ENCODE peak calls at places on chromosomes 11 and 22, in five cellular contexts. One of them, this sample, is unnamed.

GRCh38 chr11:62611705-62612365 is 740 bp downstream of the EML3 start:
- DNase-seq in GM13977: peak
- DNase-seq in tibial artery: peak
- DNase-seq in esophagus muscularis mucosa: no peak
- DNase-seq in coronary artery: no peak
- DNase-seq in this sample: no peak

GRCh38 chr11:130451261-130452019 is 3.0 kb downstream of the ADAMTS15 start:
- DNase-seq in GM13977: no peak
- DNase-seq in coronary artery: no peak
- DNase-seq in esophagus muscularis mucosa: no peak
- DNase-seq in tibial artery: peak
- DNase-seq in this sample: no peak

GRCh38 chr22:17130199-17130598 is 9.0 kb upstream of the TMEM121B start:
- DNase-seq in esophagus muscularis mucosa: no peak
- DNase-seq in coronary artery: no peak
- DNase-seq in tibial artery: no peak
- DNase-seq in GM13977: no peak
- DNase-seq in this sample: no peak

GRCh38 chr11:62064221-62064620 is 59.6 kb upstream of the INCENP start:
- DNase-seq in esophagus muscularis mucosa: no peak
- DNase-seq in tibial artery: no peak
- DNase-seq in GM13977: no peak
- DNase-seq in coronary artery: no peak
- DNase-seq in this sample: no peak

GRCh38 chr11:44120169-44120568 is 24.7 kb downstream of the EXT2 start:
- DNase-seq in esophagus muscularis mucosa: no peak
- DNase-seq in tibial artery: no peak
- DNase-seq in coronary artery: no peak
- DNase-seq in GM13977: no peak
- DNase-seq in this sample: no peak

GRCh38 chr11:132911186-132911585 is 621.1 kb downstream of the OPCML start:
- DNase-seq in coronary artery: no peak
- DNase-seq in GM13977: no peak
- DNase-seq in tibial artery: no peak
- DNase-seq in esophagus muscularis mucosa: peak
- DNase-seq in this sample: no peak

GRCh38 chr22:20422271-20422958 is 15.2 kb downstream of the SCARF2 start:
- DNase-seq in tibial artery: no peak
- DNase-seq in esophagus muscularis mucosa: no peak
- DNase-seq in GM13977: no peak
- DNase-seq in coronary artery: no peak
- DNase-seq in this sample: no peak

GRCh38 chr22:46033256-46034200 is 56.6 kb upstream of the WNT7B start:
- DNase-seq in esophagus muscularis mucosa: no peak
- DNase-seq in tibial artery: peak
- DNase-seq in GM13977: no peak
- DNase-seq in coronary artery: no peak
- DNase-seq in this sample: no peak

GRCh38 chr11:33912405-33913361 is 20.8 kb upstream of the LMO2 start:
- DNase-seq in coronary artery: no peak
- DNase-seq in esophagus muscularis mucosa: no peak
- DNase-seq in GM13977: peak
- DNase-seq in tibial artery: no peak
- DNase-seq in this sample: no peak

GRCh38 chr11:75475767-75476650 is 43.0 kb upstream of the KLHL35 start:
- DNase-seq in GM13977: no peak
- DNase-seq in esophagus muscularis mucosa: no peak
- DNase-seq in coronary artery: no peak
- DNase-seq in tibial artery: no peak
- DNase-seq in this sample: no peak

GRCh38 chr22:36734171-36735058 is 30.9 kb upstream of the CACNG2 start:
- DNase-seq in esophagus muscularis mucosa: no peak
- DNase-seq in coronary artery: peak
- DNase-seq in GM13977: peak
- DNase-seq in tibial artery: peak
- DNase-seq in this sample: no peak

GRCh38 chr11:112023104-112023503 is 2.1 kb upstream of the DLAT start:
- DNase-seq in tibial artery: no peak
- DNase-seq in esophagus muscularis mucosa: no peak
- DNase-seq in coronary artery: no peak
- DNase-seq in GM13977: no peak
- DNase-seq in this sample: no peak

GRCh38 chr11:12915093-12915492 is 94.0 kb upstream of the RASSF10 start:
- DNase-seq in tibial artery: no peak
- DNase-seq in GM13977: no peak
- DNase-seq in esophagus muscularis mucosa: no peak
- DNase-seq in coronary artery: no peak
- DNase-seq in this sample: no peak

GRCh38 chr11:41984023-41984422 is 524.6 kb upstream of the LRRC4C start:
- DNase-seq in GM13977: no peak
- DNase-seq in coronary artery: no peak
- DNase-seq in tibial artery: no peak
- DNase-seq in esophagus muscularis mucosa: no peak
- DNase-seq in this sample: no peak

GRCh38 chr22:19149047-19149883 is 827 bp downstream of the GSC2 start:
- DNase-seq in coronary artery: no peak
- DNase-seq in esophagus muscularis mucosa: no peak
- DNase-seq in GM13977: no peak
- DNase-seq in tibial artery: no peak
- DNase-seq in this sample: peak

GRCh38 chr11:61293869-61294716 is 1.0 kb downstream of the VWCE start:
- DNase-seq in GM13977: peak
- DNase-seq in esophagus muscularis mucosa: no peak
- DNase-seq in coronary artery: peak
- DNase-seq in tibial artery: peak
- DNase-seq in this sample: no peak

GRCh38 chr11:35056391-35057093 is 82.4 kb upstream of the CD44 start:
- DNase-seq in GM13977: no peak
- DNase-seq in esophagus muscularis mucosa: no peak
- DNase-seq in coronary artery: no peak
- DNase-seq in tibial artery: no peak
- DNase-seq in this sample: no peak

GRCh38 chr22:32775957-32776356 is 25.5 kb upstream of the TIMP3 start:
- DNase-seq in tibial artery: no peak
- DNase-seq in esophagus muscularis mucosa: no peak
- DNase-seq in GM13977: no peak
- DNase-seq in coronary artery: no peak
- DNase-seq in this sample: no peak

GRCh38 chr22:37745548-37746365 is 48.9 kb downstream of the TRIOBP start:
- DNase-seq in esophagus muscularis mucosa: peak
- DNase-seq in tibial artery: peak
- DNase-seq in GM13977: peak
- DNase-seq in coronary artery: peak
- DNase-seq in this sample: peak

GRCh38 chr11:2166091-2166851 is 5.3 kb upstream of the INS start:
- DNase-seq in coronary artery: no peak
- DNase-seq in tibial artery: no peak
- DNase-seq in GM13977: peak
- DNase-seq in esophagus muscularis mucosa: no peak
- DNase-seq in this sample: no peak

GRCh38 chr11:86201371-86201770 is 43.2 kb upstream of the EED start:
- DNase-seq in tibial artery: no peak
- DNase-seq in GM13977: peak
- DNase-seq in coronary artery: no peak
- DNase-seq in esophagus muscularis mucosa: no peak
- DNase-seq in this sample: no peak

GRCh38 chr11:95605271-95605940 is 184.2 kb downstream of the FAM76B start:
- DNase-seq in coronary artery: no peak
- DNase-seq in tibial artery: no peak
- DNase-seq in esophagus muscularis mucosa: no peak
- DNase-seq in GM13977: no peak
- DNase-seq in this sample: no peak

GRCh38 chr22:29765905-29766631 is 739 bp downstream of the ZMAT5 start:
- DNase-seq in coronary artery: no peak
- DNase-seq in esophagus muscularis mucosa: no peak
- DNase-seq in tibial artery: no peak
- DNase-seq in GM13977: peak
- DNase-seq in this sample: no peak

GRCh38 chr11:34787899-34788298 is 128.3 kb downstream of the APIP start:
- DNase-seq in coronary artery: no peak
- DNase-seq in GM13977: no peak
- DNase-seq in tibial artery: no peak
- DNase-seq in esophagus muscularis mucosa: no peak
- DNase-seq in this sample: no peak

GRCh38 chr11:64019106-64020031 is 16.4 kb upstream of the FLRT1 start:
- DNase-seq in coronary artery: no peak
- DNase-seq in esophagus muscularis mucosa: no peak
- DNase-seq in tibial artery: no peak
- DNase-seq in GM13977: no peak
- DNase-seq in this sample: no peak

GRCh38 chr11:68977781-68978625 is 2.8 kb downstream of the MRGPRD start:
- DNase-seq in coronary artery: no peak
- DNase-seq in GM13977: no peak
- DNase-seq in esophagus muscularis mucosa: no peak
- DNase-seq in tibial artery: peak
- DNase-seq in this sample: no peak

GRCh38 chr11:61026121-61027031 is 54.9 kb downstream of the CD6 start:
- DNase-seq in esophagus muscularis mucosa: no peak
- DNase-seq in tibial artery: no peak
- DNase-seq in GM13977: no peak
- DNase-seq in coronary artery: no peak
- DNase-seq in this sample: no peak

GRCh38 chr11:86486261-86487030 is 111.8 kb downstream of the CCDC81 start:
- DNase-seq in GM13977: no peak
- DNase-seq in tibial artery: peak
- DNase-seq in esophagus muscularis mucosa: no peak
- DNase-seq in coronary artery: no peak
- DNase-seq in this sample: no peak

GRCh38 chr11:68329496-68329895 is 17.1 kb downstream of the LRP5 start:
- DNase-seq in esophagus muscularis mucosa: no peak
- DNase-seq in tibial artery: no peak
- DNase-seq in coronary artery: no peak
- DNase-seq in GM13977: no peak
- DNase-seq in this sample: no peak

GRCh38 chr11:75133976-75134375 is 16.9 kb upstream of the SLCO2B1 start:
- DNase-seq in esophagus muscularis mucosa: peak
- DNase-seq in GM13977: no peak
- DNase-seq in tibial artery: no peak
- DNase-seq in coronary artery: no peak
- DNase-seq in this sample: no peak

GRCh38 chr22:29032014-29032475 is 29.6 kb downstream of the C22orf31 start:
- DNase-seq in esophagus muscularis mucosa: no peak
- DNase-seq in GM13977: no peak
- DNase-seq in tibial artery: no peak
- DNase-seq in coronary artery: no peak
- DNase-seq in this sample: no peak

GRCh38 chr11:619625-620050 is 3.9 kb upstream of the IRF7 start:
- DNase-seq in tibial artery: no peak
- DNase-seq in esophagus muscularis mucosa: no peak
- DNase-seq in coronary artery: no peak
- DNase-seq in GM13977: no peak
- DNase-seq in this sample: no peak

GRCh38 chr11:69300124-69301032 is 6.4 kb downstream of the MYEOV start:
- DNase-seq in tibial artery: no peak
- DNase-seq in coronary artery: no peak
- DNase-seq in esophagus muscularis mucosa: no peak
- DNase-seq in GM13977: no peak
- DNase-seq in this sample: no peak

GRCh38 chr22:50489363-50490243 is 2.9 kb downstream of the MIOX start:
- DNase-seq in tibial artery: no peak
- DNase-seq in esophagus muscularis mucosa: no peak
- DNase-seq in GM13977: no peak
- DNase-seq in coronary artery: no peak
- DNase-seq in this sample: no peak

GRCh38 chr11:65216830-65217229 is 35.1 kb downstream of the CAPN1 start:
- DNase-seq in tibial artery: peak
- DNase-seq in GM13977: no peak
- DNase-seq in coronary artery: no peak
- DNase-seq in esophagus muscularis mucosa: no peak
- DNase-seq in this sample: no peak
- TF ChIP-seq CTCF in tibial artery: no peak
- TF ChIP-seq CTCF in GM13977: no peak
- TF ChIP-seq CTCF in coronary artery: no peak
- TF ChIP-seq CTCF in esophagus muscularis mucosa: no peak
- TF ChIP-seq CTCF in this sample: no peak

GRCh38 chr22:27551402-27551801 is 250.2 kb downstream of the MN1 start:
- DNase-seq in tibial artery: no peak
- DNase-seq in esophagus muscularis mucosa: no peak
- DNase-seq in GM13977: no peak
- DNase-seq in coronary artery: no peak
- DNase-seq in this sample: no peak
- TF ChIP-seq CTCF in tibial artery: no peak
- TF ChIP-seq CTCF in esophagus muscularis mucosa: no peak
- TF ChIP-seq CTCF in GM13977: no peak
- TF ChIP-seq CTCF in coronary artery: no peak
- TF ChIP-seq CTCF in this sample: no peak

DNA sequence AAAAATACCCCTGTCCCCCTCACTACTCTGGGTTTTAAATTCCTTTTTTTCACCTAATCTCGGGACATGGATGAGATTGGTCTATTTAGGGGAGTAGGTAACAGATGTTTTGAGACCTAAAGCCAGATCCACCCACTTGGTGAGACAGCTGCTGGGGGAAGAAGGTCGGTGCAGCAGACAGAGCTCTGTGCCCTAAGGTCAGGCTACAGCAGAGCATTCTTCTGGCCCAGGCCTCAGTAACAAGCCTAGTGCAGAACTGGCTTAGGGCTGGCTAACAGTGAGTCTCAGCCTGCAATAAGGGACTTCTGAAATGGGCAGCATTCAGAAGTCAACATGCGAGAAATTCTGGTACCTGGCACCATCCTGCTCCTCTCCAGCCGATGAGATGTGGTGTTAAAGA is 444.9 kb upstream of the KIRREL3 start:
- DNase-seq in coronary artery: no peak
- DNase-seq in tibial artery: no peak
- DNase-seq in GM13977: no peak
- DNase-seq in esophagus muscularis mucosa: peak
- DNase-seq in this sample: no peak
- TF ChIP-seq CTCF in coronary artery: no peak
- TF ChIP-seq CTCF in tibial artery: no peak
- TF ChIP-seq CTCF in GM13977: no peak
- TF ChIP-seq CTCF in esophagus muscularis mucosa: no peak
- TF ChIP-seq CTCF in this sample: no peak

GRCh38 chr11:102279641-102280170 is 37.6 kb upstream of the BIRC3 start:
- DNase-seq in GM13977: peak
- DNase-seq in esophagus muscularis mucosa: no peak
- DNase-seq in coronary artery: no peak
- DNase-seq in tibial artery: no peak
- DNase-seq in this sample: no peak
- TF ChIP-seq CTCF in GM13977: peak
- TF ChIP-seq CTCF in esophagus muscularis mucosa: peak
- TF ChIP-seq CTCF in coronary artery: no peak
- TF ChIP-seq CTCF in tibial artery: peak
- TF ChIP-seq CTCF in this sample: no peak

This sample was measured in mesothelial cell of epicardium.